ENCODE peak calls at places on chromosomes 4 and X, in eight cellular contexts. F is BE2C; J is gastrocnemius medialis; B is tibial nerve; D is left lung; P is effector memory CD4-positive, alpha-beta T cell; W is NT2/D1; C is breast epithelium. Y is an unnamed sample.

GRCh38 chrX:113644426-113644825 is 803.8 kb upstream of the AMOT start:
- DNase-seq in J (no peak), F (no peak), W (no peak), D (no peak), C (no peak), P (no peak), B (no peak), Y (no peak)

GRCh38 chr4:58453956-58454355 is 1343.8 kb upstream of the IGFBP7 start:
- DNase-seq in D (no peak), F (no peak), P (no peak), J (no peak), B (no peak), C (no peak), W (no peak), Y (no peak)

GRCh38 chr4:20359692-20360091 is 108.0 kb downstream of the SLIT2 start:
- DNase-seq in W (no peak), C (no peak), F (no peak), D (no peak), P (no peak), B (no peak), J (no peak), Y (no peak)

GRCh38 chrX:10633722-10634121 is 13.3 kb upstream of the MID1 start:
- DNase-seq in B (peak; percentile 39), W (peak; percentile 50), D (no peak), J (no peak), F (peak; percentile 22), P (no peak), C (no peak), Y (peak; percentile 77)

GRCh38 chrX:17413228-17413627 is 38.2 kb downstream of the NHS start:
- DNase-seq in W (no peak), C (no peak), D (no peak), B (no peak), J (no peak), P (no peak), F (no peak), Y (no peak)

GRCh38 chr4:169236901-169237626 is 33.7 kb downstream of the SH3RF1 start:
- DNase-seq in D (no peak), C (peak; percentile 52), J (peak; percentile 26), F (no peak), P (no peak), W (no peak), B (no peak), Y (no peak)

GRCh38 chrX:43973249-43973672 is at the start of gene NDP:
- DNase-seq in W (no peak), F (peak; percentile 34), P (no peak), D (no peak), B (no peak), J (no peak), C (no peak), Y (no peak)

GRCh38 chrX:29237972-29238371 is 650.7 kb downstream of the IL1RAPL1 start:
- DNase-seq in F (no peak), W (no peak), B (no peak), D (no peak), C (no peak), P (no peak), J (no peak), Y (no peak)

GRCh38 chr4:18213576-18214198 is 192.1 kb upstream of the LCORL start:
- DNase-seq in J (no peak), B (no peak), F (no peak), C (no peak), P (no peak), W (no peak), D (no peak), Y (no peak)

GRCh38 chr4:176340871-176341685 is 21.3 kb downstream of the SPCS3 start:
- DNase-seq in P (no peak), J (no peak), F (peak; percentile 18), B (peak; percentile 47), D (peak; percentile 28), W (peak; percentile 30), C (no peak), Y (no peak)

GRCh38 chr4:140755811-140756291 is 334 bp downstream of the TBC1D9 start:
- DNase-seq in F (peak; percentile 84), D (peak; percentile 87), B (peak; percentile 11), J (no peak), W (no peak), P (no peak), C (peak; percentile 56), Y (peak; percentile 69)

GRCh38 chrX:124028177-124028576 is 66.7 kb downstream of the STAG2 start:
- DNase-seq in D (no peak), F (no peak), J (no peak), P (no peak), W (no peak), B (no peak), C (no peak), Y (no peak)

GRCh38 chr4:54586343-54586953 is 71.3 kb upstream of the KIT start:
- DNase-seq in W (no peak), F (no peak), C (no peak), D (no peak), B (no peak), J (no peak), P (no peak), Y (no peak)

GRCh38 chr4:52837716-52838558 is 24.2 kb upstream of the RASL11B start:
- DNase-seq in B (no peak), J (no peak), C (no peak), W (no peak), F (no peak), P (no peak), D (no peak), Y (no peak)

GRCh38 chrX:101347859-101348451 is 587 bp downstream of the TIMM8A start:
- DNase-seq in D (no peak), C (no peak), J (peak; percentile 1), B (no peak), W (no peak), P (no peak), F (no peak), Y (no peak)

GRCh38 chr4:7027284-7027683 is 15.9 kb upstream of the TADA2B start:
- DNase-seq in J (no peak), W (no peak), B (no peak), C (no peak), P (no peak), D (no peak), F (no peak), Y (no peak)
- H3K36me3 ChIP-seq in J (no peaks in the 10 kb centered on the region), W (peaks cover 88% of the 10 kb centered on the region), B (peaks cover 21% of the 10 kb centered on the region), C (peaks cover 11% of the 10 kb centered on the region), P (peaks cover 67% of the 10 kb centered on the region), D (no peaks in the 10 kb centered on the region), F (peaks cover 46% of the 10 kb centered on the region), Y (peaks cover 77% of the 10 kb centered on the region)

DNA sequence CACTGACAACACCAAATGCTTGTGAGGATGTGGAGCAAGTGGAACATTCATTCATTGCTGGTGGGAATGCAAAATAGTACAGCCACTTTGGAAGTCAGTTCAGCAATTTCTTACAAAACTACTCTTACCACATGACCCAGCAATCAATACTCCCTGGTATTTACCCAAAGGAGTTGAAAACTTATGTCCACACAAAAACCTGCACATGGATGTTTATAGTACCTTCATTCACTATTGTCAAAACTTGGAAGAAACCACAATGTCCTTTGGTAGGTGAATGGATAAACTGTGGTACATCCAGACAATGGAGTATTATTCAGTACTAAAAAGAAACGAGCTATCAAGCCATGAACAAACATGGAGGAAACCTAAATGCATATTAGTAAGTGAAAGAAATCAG is 27.5 kb downstream of the HUWE1 start:
- DNase-seq in B (no peak), J (no peak), F (no peak), P (no peak), C (no peak), W (no peak), D (no peak), Y (no peak)
- H3K36me3 ChIP-seq in B (no peaks in the 10 kb centered on the region), J (no peaks in the 10 kb centered on the region), F (peaks cover 2% of the 10 kb centered on the region), P (no peaks in the 10 kb centered on the region), C (no peaks in the 10 kb centered on the region), W (peaks cover 66% of the 10 kb centered on the region), D (no peaks in the 10 kb centered on the region), Y (no peaks in the 10 kb centered on the region)

GRCh38 chr4:121697626-121698025 is 846 bp upstream of the ANXA5 start:
- DNase-seq in P (no peak), J (no peak), W (no peak), B (no peak), F (no peak), D (no peak), C (no peak), Y (no peak)

GRCh38 chr4:121705521-121705920 is 8.7 kb upstream of the ANXA5 start:
- DNase-seq in B (no peak), D (no peak), J (no peak), F (no peak), W (no peak), C (no peak), P (no peak), Y (no peak)

GRCh38 chr4:121698119-121698732 is 1.4 kb upstream of the ANXA5 start:
- DNase-seq in P (no peak), C (no peak), B (peak; percentile 34), D (no peak), J (no peak), W (no peak), F (no peak), Y (no peak)

GRCh38 chr4:121702136-121702535 is 5.4 kb upstream of the ANXA5 start:
- DNase-seq in F (no peak), P (no peak), D (no peak), W (no peak), J (no peak), B (no peak), C (no peak), Y (no peak)

DNA sequence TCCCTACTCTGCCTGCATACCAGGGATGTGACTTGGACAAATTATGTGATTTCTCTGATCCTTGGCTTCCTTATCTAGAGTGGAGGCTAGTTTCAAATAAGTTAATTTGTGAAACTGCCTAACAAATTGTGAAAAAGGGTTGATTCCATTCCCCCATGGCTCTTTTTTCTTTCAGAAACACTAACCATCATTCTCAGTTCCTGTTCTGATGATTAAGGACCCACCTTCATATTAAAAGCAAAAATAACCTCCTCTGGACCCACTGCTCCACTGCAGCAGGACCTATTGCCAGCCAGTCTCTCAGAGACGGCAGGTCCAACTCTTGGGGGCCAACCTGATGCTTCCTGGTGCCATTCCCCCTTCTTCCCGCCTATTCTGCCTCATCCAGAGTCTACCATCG is 4.5 kb upstream of the ANXA5 start:
- DNase-seq in W (no peak), C (no peak), F (no peak), P (no peak), J (no peak), B (no peak), D (no peak), Y (no peak)
- H3K36me3 ChIP-seq in W (no peaks in the 10 kb centered on the region), C (no peaks in the 10 kb centered on the region), F (no peaks in the 10 kb centered on the region), P (no peaks in the 10 kb centered on the region), J (no peaks in the 10 kb centered on the region), B (no peaks in the 10 kb centered on the region), D (no peaks in the 10 kb centered on the region), Y (no peaks in the 10 kb centered on the region)

GRCh38 chr4:10074767-10075105 is 41.9 kb downstream of the WDR1 start:
- DNase-seq in P (no peak), C (peak; percentile 22), F (peak; percentile 49), J (no peak), D (peak; percentile 45), W (peak; percentile 16), B (no peak), Y (no peak)

GRCh38 chr4:10075158-10075863 is 41.3 kb downstream of the WDR1 start:
- DNase-seq in F (no peak), B (no peak), P (no peak), D (peak; percentile 53), W (no peak), J (no peak), C (peak; percentile 37), Y (no peak)

GRCh38 chr4:10077101-10077491 is 39.5 kb downstream of the WDR1 start:
- DNase-seq in J (no peak), W (no peak), F (no peak), D (peak; percentile 32), C (peak; percentile 48), B (no peak), P (no peak), Y (peak; percentile 58)

GRCh38 chr4:10077492-10078335 is 38.9 kb downstream of the WDR1 start:
- DNase-seq in D (peak; percentile 76), J (no peak), F (no peak), P (no peak), B (no peak), C (peak; percentile 51), W (no peak), Y (no peak)

GRCh38 chr4:10075953-10076391 is 40.6 kb downstream of the WDR1 start:
- DNase-seq in D (peak; percentile 53), P (no peak), B (no peak), J (no peak), F (no peak), C (peak; percentile 48), W (no peak), Y (no peak)
- H3K36me3 ChIP-seq in D (peaks cover 4% of the 10 kb centered on the region), P (peaks cover 76% of the 10 kb centered on the region), B (peaks cover 63% of the 10 kb centered on the region), J (no peaks in the 10 kb centered on the region), F (peaks cover 54% of the 10 kb centered on the region), C (peaks cover 23% of the 10 kb centered on the region), W (peaks cover 94% of the 10 kb centered on the region), Y (peaks cover 80% of the 10 kb centered on the region)

Y was measured in ascending aorta.